ENCODE peak calls at places on chromosomes 4 and X, in ten cellular contexts. S is astrocyte of the cerebellum; D is pancreas; E is CD8-positive, alpha-beta T cell; Z is Peyer's patch; L is IMR-90; T is NB4; V is GM23248; U is SJSA1; Y is mammary epithelial cell. M is an unnamed sample.

GRCh38 chr4:1871471-1872021 is 353 bp downstream of the NSD2 start:
- DNase-seq in S (no peak), D (peak), E (no peak), Z (no peak), L (no peak), T (peak), V (peak), U (no peak), Y (peak), M (no peak)

GRCh38 chr4:71187399-71188196 is 151.2 kb upstream of the SLC4A4 start:
- DNase-seq in S (no peak), D (peak), E (peak), Z (no peak), L (peak), T (no peak), V (peak), U (no peak), Y (peak), M (no peak)

GRCh38 chr4:100244347-100244746 is 54.1 kb upstream of the DDIT4L start:
- DNase-seq in S (no peak), D (no peak), E (no peak), Z (no peak), L (no peak), T (no peak), V (no peak), U (no peak), Y (no peak), M (no peak)

GRCh38 chrX:38882894-38883620 is 81.8 kb downstream of the MID1IP1 start:
- DNase-seq in S (peak), D (peak), E (no peak), Z (no peak), L (peak), T (peak), V (peak), U (peak), Y (peak), M (no peak)

GRCh38 chr4:33171873-33172550 is 2451.8 kb downstream of the PCDH7 start:
- DNase-seq in S (peak), D (no peak), E (no peak), Z (no peak), L (no peak), T (no peak), V (no peak), U (no peak), Y (no peak), M (no peak)

GRCh38 chrX:111100191-111100590 is 4.2 kb downstream of the PAK3 start:
- DNase-seq in S (peak), D (no peak), E (no peak), Z (no peak), L (peak), T (peak), V (peak), U (peak), Y (peak), M (peak)

GRCh38 chr4:59314637-59315036 is 1885.5 kb upstream of the ADGRL3 start:
- DNase-seq in S (no peak), D (no peak), E (no peak), Z (no peak), L (no peak), T (no peak), V (no peak), U (no peak), Y (no peak), M (no peak)

GRCh38 chr4:74327751-74328150 is 19.5 kb downstream of the EPGN start:
- DNase-seq in S (no peak), D (no peak), E (no peak), Z (no peak), L (peak), T (no peak), V (peak), U (no peak), Y (peak), M (no peak)

DNA sequence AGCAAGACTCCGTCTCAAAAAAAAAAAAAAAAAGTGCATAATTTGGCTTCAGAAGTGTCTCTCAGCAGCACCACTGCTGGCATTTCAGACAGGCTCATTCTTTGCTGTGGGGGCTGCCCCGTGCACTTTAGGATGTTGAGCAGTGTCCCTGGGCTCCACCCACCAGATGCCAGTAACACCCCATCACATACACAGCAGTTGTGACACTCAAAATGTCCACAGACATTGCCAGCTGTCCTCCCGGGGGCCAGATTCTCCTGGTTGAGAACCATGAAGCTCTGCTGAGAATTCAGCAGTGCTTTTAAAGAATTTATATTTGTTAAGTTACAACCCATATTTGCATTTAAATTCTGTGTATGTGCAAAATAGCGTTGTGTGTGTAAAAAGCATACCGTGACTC is 19.3 kb upstream of the CLCN4 start:
- DNase-seq in S (no peak), D (no peak), E (no peak), Z (no peak), L (no peak), T (no peak), V (no peak), U (no peak), Y (no peak), M (no peak)
- H3K4me3 ChIP-seq in S (no peak), D (no peak), E (no peak), Z (no peak), L (no peak), T (no peak), V (no peak), U (no peak), Y (no peak), M (no peak)

GRCh38 chr4:6275898-6276563 is 6.4 kb downstream of the WFS1 start:
- DNase-seq in S (no peak), D (no peak), E (no peak), Z (no peak), L (no peak), T (no peak), V (no peak), U (no peak), Y (no peak), M (no peak)
- H3K4me3 ChIP-seq in S (no peak), D (no peak), E (no peak), Z (no peak), L (no peak), T (no peak), V (no peak), U (no peak), Y (no peak), M (no peak)

DNA sequence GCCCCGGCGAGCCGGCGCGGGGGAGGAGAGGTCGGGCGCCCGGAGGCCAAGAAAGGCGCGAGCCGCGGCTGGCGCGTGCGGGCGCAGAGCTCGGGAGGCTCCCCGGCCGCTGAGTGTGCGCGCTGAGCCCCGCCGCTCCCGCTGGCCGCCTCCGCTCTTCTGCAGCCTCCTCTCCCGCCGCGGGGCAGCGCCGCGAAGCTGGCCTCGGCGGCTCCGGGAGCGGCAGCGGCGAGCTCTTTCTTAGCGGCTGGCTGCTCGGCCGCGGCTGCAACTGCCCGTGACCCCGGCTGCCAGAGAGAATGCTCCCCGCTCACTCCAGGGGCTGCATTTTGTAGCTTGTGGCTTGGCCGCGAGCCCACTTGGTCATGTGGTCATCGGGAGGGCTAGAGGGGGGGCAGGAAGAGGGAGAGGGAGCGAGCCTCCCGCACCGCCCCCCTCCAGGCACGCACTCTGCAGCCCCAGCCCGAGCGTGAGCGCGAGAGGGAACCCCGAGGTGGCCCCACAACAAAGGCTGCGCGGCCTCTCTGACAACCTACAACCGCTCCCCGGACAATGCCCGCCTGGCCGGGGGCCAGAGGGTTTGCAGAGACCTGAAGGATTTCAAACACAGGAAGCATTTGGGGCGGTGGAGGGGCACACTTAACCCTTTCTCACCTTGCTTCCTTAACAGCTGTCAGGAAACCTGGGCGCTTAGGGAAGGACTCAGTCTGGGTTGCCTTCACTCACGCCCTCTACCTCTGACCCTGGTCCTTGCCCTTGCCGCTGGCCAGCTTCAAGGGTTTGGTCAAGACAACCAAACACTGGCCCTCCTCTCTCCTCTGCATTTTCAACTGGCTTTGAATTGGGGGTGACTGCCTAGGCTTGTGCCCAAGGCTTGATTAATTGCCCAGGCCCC is at the start of gene APLN:
- DNase-seq in S (no peak), D (no peak), E (no peak), Z (no peak), L (peak), T (peak), V (peak), U (peak), Y (peak), M (peak)
- H3K4me3 ChIP-seq in S (peak), D (peak), E (peak), Z (peak), L (peak), T (peak), V (peak), U (peak), Y (peak), M (peak)

GRCh38 chrX:40171513-40172168 is 73.9 kb upstream of the BCOR start:
- DNase-seq in S (no peak), D (no peak), E (peak), Z (no peak), L (no peak), T (peak), V (peak), U (peak), Y (no peak), M (peak)

GRCh38 chrX:40172169-40172979 is 74.6 kb upstream of the BCOR start:
- DNase-seq in S (no peak), D (peak), E (peak), Z (no peak), L (peak), T (peak), V (peak), U (peak), Y (peak), M (peak)

GRCh38 chrX:40174594-40175415 is 77.0 kb upstream of the BCOR start:
- DNase-seq in S (no peak), D (peak), E (no peak), Z (no peak), L (no peak), T (peak), V (peak), U (peak), Y (no peak), M (peak)

GRCh38 chrX:40173662-40174593 is 76.2 kb upstream of the BCOR start:
- DNase-seq in S (no peak), D (peak), E (peak), Z (peak), L (no peak), T (peak), V (peak), U (peak), Y (no peak), M (peak)

GRCh38 chrX:40172980-40173661 is 75.4 kb upstream of the BCOR start:
- DNase-seq in S (no peak), D (no peak), E (no peak), Z (no peak), L (no peak), T (no peak), V (no peak), U (no peak), Y (no peak), M (no peak)
- H3K4me3 ChIP-seq in S (no peak), D (no peak), E (peak), Z (peak), L (no peak), T (peak), V (peak), U (no peak), Y (no peak), M (peak)

GRCh38 chr4:124055896-124056295 is 656.6 kb downstream of the ANKRD50 start:
- DNase-seq in S (no peak), D (no peak), E (no peak), Z (no peak), L (peak), T (no peak), V (peak), U (no peak), Y (no peak), M (no peak)
- H3K4me3 ChIP-seq in S (no peak), D (no peak), E (no peak), Z (no peak), L (no peak), T (no peak), V (no peak), U (no peak), Y (no peak), M (no peak)

GRCh38 chr4:186981161-186981560 is 257.5 kb upstream of the FAT1 start:
- DNase-seq in S (no peak), D (no peak), E (no peak), Z (no peak), L (peak), T (no peak), V (no peak), U (peak), Y (no peak), M (no peak)

GRCh38 chr4:186982160-186982559 is 258.5 kb upstream of the FAT1 start:
- DNase-seq in S (no peak), D (no peak), E (no peak), Z (no peak), L (no peak), T (no peak), V (no peak), U (no peak), Y (no peak), M (no peak)

DNA sequence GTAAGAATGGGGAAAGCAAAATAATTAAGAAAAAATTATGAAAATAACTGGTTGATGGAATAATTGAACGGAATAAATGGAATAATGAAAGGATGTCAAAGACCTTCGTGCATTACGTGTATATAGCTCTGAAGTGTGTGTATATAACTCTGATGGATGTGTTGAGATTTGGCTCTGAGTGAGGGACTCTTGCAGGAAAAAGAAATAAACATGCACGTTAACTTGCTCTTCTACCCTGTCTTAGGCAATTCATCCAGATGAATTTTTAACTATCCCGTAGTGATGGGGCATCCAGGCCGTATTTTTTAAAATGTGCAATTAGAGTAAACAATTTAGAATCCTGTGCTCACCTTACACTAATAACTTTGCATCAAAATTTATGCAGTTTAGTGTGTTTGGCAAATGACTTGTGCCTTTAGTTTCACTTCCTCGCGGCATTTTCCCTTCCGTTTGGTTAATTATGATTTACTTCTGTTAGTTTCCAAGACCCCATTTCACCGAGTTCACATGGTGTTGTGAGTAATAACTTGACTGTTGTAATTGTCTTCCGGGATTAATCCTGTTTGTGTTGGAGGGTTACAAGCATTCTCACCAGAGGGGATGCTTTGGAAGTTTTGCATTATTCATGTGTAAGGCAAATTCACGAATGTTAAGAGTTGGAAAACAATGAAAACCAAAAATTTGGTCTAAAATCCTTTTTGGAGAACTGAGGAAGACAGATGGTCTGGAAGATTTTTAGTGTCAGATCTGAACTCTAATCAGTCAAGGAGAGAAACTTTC is 256.5 kb upstream of the FAT1 start:
- DNase-seq in S (peak), D (no peak), E (no peak), Z (no peak), L (peak), T (no peak), V (no peak), U (peak), Y (no peak), M (no peak)
- H3K4me3 ChIP-seq in S (no peak), D (no peak), E (no peak), Z (no peak), L (peak), T (no peak), V (no peak), U (peak), Y (no peak), M (no peak)

DNA sequence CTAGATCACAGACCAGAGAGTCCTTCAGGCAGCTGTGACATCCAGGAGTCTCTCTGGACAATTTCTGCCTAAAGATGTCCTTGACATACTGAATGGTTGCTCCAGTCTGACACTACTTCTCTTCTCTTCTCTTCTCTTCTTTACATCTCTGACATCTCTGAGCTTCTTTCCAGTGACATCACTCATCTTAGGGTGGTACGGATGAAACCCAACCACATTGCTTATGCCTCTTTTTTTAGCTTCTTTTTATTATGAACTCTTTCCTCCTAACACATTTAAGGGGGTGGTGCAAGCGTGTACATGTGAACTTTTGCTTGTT is 39.4 kb upstream of the IRF2 start:
- DNase-seq in S (no peak), D (no peak), E (no peak), Z (no peak), L (no peak), T (no peak), V (no peak), U (no peak), Y (no peak), M (no peak)
- H3K4me3 ChIP-seq in S (no peak), D (no peak), E (no peak), Z (no peak), L (peak), T (no peak), V (peak), U (no peak), Y (no peak), M (peak)